ENCODE peak calls at places on chromosomes 13 and 19, in four cellular contexts. P is tibial artery, Z is left lung, I is cardiac muscle cell. T is an unnamed sample.
A peak's percentile ranks its signal among the peaks of the same experiment; 100 is the strongest.

GRCh38 chr13:113630296-113630695 is 27.7 kb downstream of the ATP4B start:
- DNase-seq in P (no peak), Z (no peak), I (no peak), T (peak; percentile 12)

GRCh38 chr19:7348587-7349230 is at the start of gene ARHGEF18:
- DNase-seq in P (peak; percentile 35), Z (peak; percentile 88), I (no peak), T (peak; percentile 75)

GRCh38 chr13:101795460-101795859 is 343.0 kb downstream of the ITGBL1 start:
- DNase-seq in P (no peak), Z (no peak), I (no peak), T (no peak)

GRCh38 chr13:46796515-46797467 is at the start of gene ESD:
- DNase-seq in P (peak; percentile 94), Z (peak; percentile 97), I (peak; percentile 95), T (peak; percentile 98)

GRCh38 chr13:90926459-90926858 is 421.0 kb upstream of the MIR17HG start:
- DNase-seq in P (no peak), Z (no peak), I (peak; percentile 42), T (no peak)

GRCh38 chr19:8311461-8312260 is 3.5 kb upstream of the CD320 start:
- DNase-seq in P (no peak), Z (peak; percentile 68), I (no peak), T (peak; percentile 46)

GRCh38 chr19:7197169-7197759 is 97.0 kb downstream of the INSR start:
- DNase-seq in P (peak; percentile 98), Z (peak; percentile 94), I (peak; percentile 97), T (peak; percentile 98)

GRCh38 chr13:32142956-32143375 is 111.4 kb downstream of the FRY start:
- DNase-seq in P (no peak), Z (no peak), I (peak; percentile 81), T (no peak)

GRCh38 chr19:2524840-2525723 is 49.2 kb downstream of the GADD45B start:
- DNase-seq in P (no peak), Z (peak; percentile 84), I (peak; percentile 40), T (no peak)

GRCh38 chr13:77386880-77387606 is 60.1 kb upstream of the MYCBP2 start:
- DNase-seq in P (peak; percentile 86), Z (no peak), I (peak; percentile 50), T (no peak)

GRCh38 chr13:76463314-76463713 is 422.9 kb downstream of the KCTD12 start:
- DNase-seq in P (no peak), Z (no peak), I (no peak), T (no peak)

GRCh38 chr13:30103161-30103858 is 204.0 kb downstream of the KATNAL1 start:
- DNase-seq in P (no peak), Z (no peak), I (no peak), T (no peak)

GRCh38 chr13:59409211-59409610 is 754.5 kb downstream of the DIAPH3 start:
- DNase-seq in P (no peak), Z (peak; percentile 29), I (peak; percentile 80), T (peak; percentile 65)

GRCh38 chr13:77480071-77480470 is 55.4 kb upstream of the SCEL start:
- DNase-seq in P (no peak), Z (no peak), I (peak; percentile 5), T (no peak)

GRCh38 chr13:41520699-41521630 is 63.6 kb downstream of the RGCC start:
- DNase-seq in P (no peak), Z (no peak), I (peak; percentile 30), T (no peak)

GRCh38 chr13:90872491-90873025 is 474.9 kb upstream of the MIR17HG start:
- DNase-seq in P (no peak), Z (no peak), I (no peak), T (no peak)

GRCh38 chr13:31011193-31011860 is 78.9 kb downstream of the TEX26 start:
- DNase-seq in P (no peak), Z (no peak), I (no peak), T (no peak)

GRCh38 chr13:36666482-36667264 is 7.1 kb upstream of the SERTM1 start:
- DNase-seq in P (no peak), Z (no peak), I (no peak), T (no peak)

GRCh38 chr19:10878253-10878652 is 6.9 kb downstream of the CARM1 start:
- DNase-seq in P (no peak), Z (no peak), I (no peak), T (no peak)

GRCh38 chr19:38697641-38698071 is 46.6 kb downstream of the CAPN12 start:
- DNase-seq in P (no peak), Z (no peak), I (no peak), T (no peak)

GRCh38 chr13:73981595-73981994 is 152.6 kb downstream of the KLF12 start:
- DNase-seq in P (no peak), Z (no peak), I (no peak), T (no peak)

GRCh38 chr13:72403396-72404010 is 323.9 kb downstream of the MZT1 start:
- DNase-seq in P (no peak), Z (no peak), I (no peak), T (no peak)

GRCh38 chr19:34999498-35000337 is at the start of gene GRAMD1A:
- DNase-seq in P (peak; percentile 86), Z (peak; percentile 99), I (peak; percentile 94), T (peak; percentile 97)

GRCh38 chr13:64414381-64414780 is 2815.8 kb downstream of the PCDH9 start:
- DNase-seq in P (no peak), Z (no peak), I (no peak), T (no peak)

GRCh38 chr13:26914624-26915023 is 154.0 kb upstream of the GPR12 start:
- DNase-seq in P (no peak), Z (no peak), I (peak; percentile 10), T (no peak)

GRCh38 chr19:18197306-18197705 is 4.3 kb downstream of the MPV17L2 start:
- DNase-seq in P (no peak), Z (no peak), I (no peak), T (no peak)

GRCh38 chr13:91347996-91348905 is 764 bp downstream of the MIR17HG start:
- DNase-seq in P (no peak), Z (peak; percentile 89), I (peak; percentile 34), T (peak; percentile 87)

GRCh38 chr13:86002921-86003488 is 203.8 kb upstream of the SLITRK6 start:
- DNase-seq in P (no peak), Z (no peak), I (no peak), T (no peak)

GRCh38 chr13:108816381-108816780 is 187.0 kb downstream of the MYO16 start:
- DNase-seq in P (no peak), Z (no peak), I (peak; percentile 36), T (no peak)
- H3K27ac ChIP-seq in P (no peak overlapping the region), Z (no peak overlapping the region), I (no peak overlapping the region), T (no peak overlapping the region)

GRCh38 chr13:105817498-105817897 is 718.0 kb downstream of the EFNB2 start:
- DNase-seq in P (no peak), Z (no peak), I (no peak), T (no peak)

GRCh38 chr13:105817011-105817410 is 718.5 kb downstream of the EFNB2 start:
- DNase-seq in P (no peak), Z (no peak), I (no peak), T (no peak)

GRCh38 chr13:105814902-105815250 is 720.6 kb downstream of the EFNB2 start:
- DNase-seq in P (no peak), Z (no peak), I (no peak), T (no peak)

DNA sequence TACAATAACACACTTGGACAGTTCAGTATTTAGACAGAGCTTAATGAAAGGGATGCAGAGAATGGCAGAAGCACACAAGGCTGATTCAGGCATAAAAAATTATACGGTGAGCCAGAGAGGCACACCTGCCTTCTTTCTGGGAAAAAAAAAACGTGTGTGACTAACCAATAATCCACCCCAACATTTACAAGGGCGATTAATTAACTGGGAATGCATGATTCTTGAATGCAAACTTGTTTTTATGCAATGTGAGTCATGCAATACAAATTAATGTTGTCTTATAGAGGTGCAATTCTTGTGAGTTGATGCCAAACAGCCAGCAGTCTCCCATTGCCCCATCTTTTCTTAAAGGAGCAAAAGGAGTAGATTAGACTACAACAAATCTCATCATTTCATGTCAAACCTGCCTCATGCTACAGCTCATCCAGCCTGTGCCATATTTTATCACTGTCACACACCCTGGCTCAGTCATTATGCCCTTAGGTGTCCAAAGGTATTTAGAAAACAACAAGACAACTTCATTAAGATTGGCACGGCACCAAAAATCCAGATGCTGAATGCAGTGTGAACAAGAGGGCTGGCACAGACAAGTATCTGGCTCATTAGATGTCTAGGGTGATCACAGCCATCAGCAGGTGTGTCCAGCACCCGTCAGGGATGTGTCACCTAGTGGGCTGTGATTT is 721.1 kb downstream of the EFNB2 start:
- DNase-seq in P (no peak), Z (no peak), I (no peak), T (no peak)
- H3K4me1 ChIP-seq in P (no peaks in the 10 kb centered on the region), Z (no peaks in the 10 kb centered on the region), I (no peaks in the 10 kb centered on the region), T (peaks cover 3% of the 10 kb centered on the region)

GRCh38 chr13:50319603-50320296 is 304.5 kb downstream of the KCNRG start:
- DNase-seq in P (no peak), Z (no peak), I (peak; percentile 70), T (no peak)
- H3K27ac ChIP-seq in P (no peak overlapping the region), Z (no peak overlapping the region), I (no peak overlapping the region), T (no peak overlapping the region)

DNA sequence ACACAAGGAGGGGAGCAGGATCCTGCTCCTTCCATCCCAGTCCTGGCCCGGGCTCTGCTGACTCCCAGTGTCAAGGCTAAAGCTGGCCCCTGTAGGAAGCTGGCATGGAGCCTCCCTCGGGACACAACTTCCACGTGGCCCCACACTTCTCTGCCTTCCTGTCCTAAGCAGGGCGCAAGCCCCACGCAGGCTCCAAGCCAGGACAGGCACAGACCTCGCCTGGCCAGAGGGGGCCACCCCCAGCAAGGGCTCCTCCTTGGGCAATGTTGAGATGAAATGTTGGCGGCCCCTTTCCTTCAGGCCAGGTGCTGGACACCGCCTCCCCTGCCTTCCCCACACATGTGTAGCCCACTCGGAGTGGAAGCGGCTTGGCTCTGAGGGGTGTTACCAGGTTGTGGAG is 66.6 kb downstream of the COL4A1 start:
- DNase-seq in P (no peak), Z (no peak), I (no peak), T (no peak)
- H3K4me1 ChIP-seq in P (peaks cover 67% of the 10 kb centered on the region), Z (peaks cover 24% of the 10 kb centered on the region), I (peaks cover 33% of the 10 kb centered on the region), T (peaks cover 6% of the 10 kb centered on the region)

GRCh38 chr13:40109324-40109958 is 454.0 kb downstream of the COG6 start:
- DNase-seq in P (peak; percentile 40), Z (no peak), I (peak; percentile 95), T (no peak)
- H3K27ac ChIP-seq in P (no peak overlapping the region), Z (peak overlapping the region; percentile 47), I (no peak overlapping the region), T (no peak overlapping the region)

GRCh38 chr19:16769385-16769784 is 49.7 kb downstream of the NWD1 start:
- DNase-seq in P (no peak), Z (no peak), I (no peak), T (no peak)
- H3K4me1 ChIP-seq in P (no peaks in the 10 kb centered on the region), Z (no peaks in the 10 kb centered on the region), I (no peaks in the 10 kb centered on the region), T (no peaks in the 10 kb centered on the region)

DNA sequence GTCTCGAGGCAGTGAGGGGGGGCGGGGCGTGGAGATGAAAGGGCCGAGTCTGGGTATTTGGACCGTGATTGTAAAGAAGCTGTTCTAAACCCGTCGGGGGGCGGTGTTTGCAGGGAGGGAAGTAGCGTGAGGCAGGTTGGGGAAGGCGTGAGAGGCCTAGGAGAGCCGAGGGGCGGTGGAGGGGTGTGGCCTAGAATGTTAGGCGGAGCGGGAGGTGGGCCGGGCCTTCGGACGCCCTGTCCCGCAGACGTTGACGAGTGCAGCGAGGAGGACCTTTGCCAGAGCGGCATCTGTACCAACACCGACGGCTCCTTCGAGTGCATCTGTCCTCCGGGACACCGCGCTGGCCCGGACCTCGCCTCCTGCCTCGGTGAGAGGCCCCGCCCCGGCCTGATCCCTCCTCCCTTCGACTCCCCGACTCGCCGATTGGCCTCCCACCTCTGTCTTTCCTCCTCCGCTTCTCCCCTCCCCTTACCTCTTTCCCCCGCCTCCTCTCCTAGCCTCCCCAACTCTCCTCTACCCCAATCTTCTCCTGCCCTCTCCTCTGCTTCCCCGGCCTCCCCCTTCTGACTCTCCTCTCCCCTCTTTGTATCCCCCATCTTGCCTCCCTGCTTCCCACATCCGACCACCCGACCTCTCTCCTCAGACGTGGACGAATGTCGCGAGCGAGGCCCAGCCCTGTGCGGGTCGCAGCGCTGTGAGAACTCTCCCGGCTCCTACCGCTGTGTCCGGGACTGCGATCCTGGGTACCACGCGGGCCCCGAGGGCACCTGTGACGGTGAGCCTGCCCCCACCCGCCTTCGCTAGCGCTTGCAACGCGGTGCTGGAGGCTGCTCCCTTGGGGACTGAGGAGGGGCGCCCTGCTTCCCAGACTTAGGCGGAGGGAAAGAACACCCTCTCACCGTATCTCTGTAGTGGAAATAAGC is 12.8 kb downstream of the LTBP4 start:
- DNase-seq in P (peak; percentile 84), Z (peak; percentile 93), I (peak; percentile 84), T (peak; percentile 95)
- H3K27ac ChIP-seq in P (peak overlapping the region; percentile 68), Z (peak overlapping the region; percentile 48), I (peak overlapping the region; percentile 33), T (peak overlapping the region; percentile 71)

T was measured in kidney.